ENCODE peak calls at places on chromosomes 4 and X, in four cellular contexts. T, U, M and A are unnamed samples.

GRCh38 chr4:3254302-3255131 is 5.6 kb downstream of the MSANTD1 start:
- DNase-seq in T (no peak), U (no peak), M (peak; percentile 3), A (no peak)

GRCh38 chr4:183330841-183331240 is 8.6 kb upstream of the CLDN24 start:
- DNase-seq in T (no peak), U (no peak), M (no peak), A (peak; percentile 34)

GRCh38 chr4:114180481-114180880 is 201.0 kb upstream of the ARSJ start:
- DNase-seq in T (peak; percentile 34), U (peak; percentile 87), M (no peak), A (peak; percentile 90)

GRCh38 chr4:67576538-67576937 is 18.0 kb downstream of the STAP1 start:
- DNase-seq in T (no peak), U (no peak), M (no peak), A (no peak)

GRCh38 chr4:95204267-95204835 is 344.4 kb downstream of the UNC5C start:
- DNase-seq in T (peak; percentile 36), U (no peak), M (no peak), A (no peak)

GRCh38 chrX:634306-634958 is 3.8 kb downstream of the SHOX start:
- DNase-seq in T (no peak), U (no peak), M (no peak), A (no peak)

GRCh38 chr4:146165840-146166239 is 9.7 kb upstream of the LSM6 start:
- DNase-seq in T (no peak), U (peak; percentile 83), M (no peak), A (peak; percentile 69)

GRCh38 chrX:8305336-8305735 is 134.3 kb upstream of the VCX2 start:
- DNase-seq in T (no peak), U (no peak), M (no peak), A (peak; percentile 18)

GRCh38 chr4:116016201-116016600 is 902.8 kb upstream of the NDST4 start:
- DNase-seq in T (no peak), U (peak; percentile 62), M (no peak), A (peak; percentile 74)

GRCh38 chr4:108762559-108763225 is at the start of gene ETNPPL:
- DNase-seq in T (peak; percentile 27), U (no peak), M (no peak), A (no peak)

GRCh38 chr4:30536231-30536630 is 183.9 kb upstream of the PCDH7 start:
- DNase-seq in T (no peak), U (peak; percentile 38), M (no peak), A (no peak)

GRCh38 chr4:872241-872981 is 46.5 kb upstream of the CPLX1 start:
- DNase-seq in T (no peak), U (no peak), M (no peak), A (no peak)
- TF ChIP-seq CTCF in T (no peak), U (no peak), M (no peak), A (no peak)

DNA sequence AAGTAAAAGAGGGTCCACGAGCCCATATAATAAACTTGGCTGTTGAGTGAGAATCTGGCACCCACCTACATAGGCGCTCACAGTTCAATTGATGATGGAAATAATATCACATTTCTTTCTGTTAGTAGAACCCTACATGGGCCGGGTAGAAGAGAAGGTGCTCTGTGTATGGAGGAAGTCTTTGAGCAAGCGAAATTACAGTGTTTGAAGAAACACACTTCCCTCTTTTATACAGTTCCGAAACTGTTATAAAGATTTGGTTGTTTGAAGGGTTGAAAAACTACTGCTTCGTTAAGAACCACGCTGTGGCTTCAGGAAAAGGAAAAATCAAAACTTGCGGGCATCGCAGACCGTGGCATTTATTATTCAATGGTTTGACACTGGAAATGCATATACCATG is 75.1 kb upstream of the SORBS2 start:
- DNase-seq in T (no peak), U (no peak), M (no peak), A (no peak)
- H3K4me3 ChIP-seq in T (no peak overlapping the region), U (no peak overlapping the region), M (no peak overlapping the region), A (no peak overlapping the region)

DNA sequence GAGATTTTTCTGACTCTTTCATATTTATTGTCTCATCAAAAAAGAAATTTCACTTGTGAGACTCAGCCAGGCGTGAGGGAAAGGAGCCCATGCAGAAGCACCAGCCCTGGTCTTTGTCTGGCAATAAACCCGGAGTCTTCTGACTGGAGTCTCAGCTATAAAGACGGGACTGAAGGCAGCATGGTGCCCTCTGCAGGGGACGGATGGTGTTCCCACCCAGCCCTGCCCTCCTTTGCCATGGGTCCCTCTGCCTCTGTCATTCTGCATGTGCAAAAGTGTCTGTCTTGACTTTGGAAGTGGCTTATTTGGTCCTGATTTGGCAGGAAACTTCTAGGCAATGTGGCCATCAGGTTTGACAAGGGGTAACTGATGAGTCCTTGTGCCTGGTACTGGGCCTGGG is 14.3 kb downstream of the ZNF185 start:
- DNase-seq in T (no peak), U (no peak), M (no peak), A (no peak)
- TF ChIP-seq CTCF in T (no peak), U (peak; percentile 13), M (no peak), A (no peak)

DNA sequence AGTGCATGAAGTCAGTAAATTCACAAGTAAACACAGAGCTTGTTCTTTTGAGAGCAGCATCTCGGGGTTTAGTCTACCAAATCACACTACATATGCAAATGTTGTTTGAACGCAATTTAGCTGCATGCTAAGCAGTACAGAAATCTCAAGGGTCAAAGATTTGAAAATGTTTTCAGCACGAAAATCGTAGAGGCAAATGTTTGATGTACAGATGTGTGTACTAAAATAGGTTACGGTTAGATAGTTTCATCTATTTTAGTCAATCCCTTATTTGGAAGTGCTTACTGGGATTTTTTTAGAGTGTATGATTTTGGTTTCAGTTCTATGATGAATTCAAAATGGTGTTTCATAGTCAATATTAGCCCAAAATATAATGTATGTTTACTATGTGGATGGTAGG is 1928.2 kb upstream of the TENM3 start:
- DNase-seq in T (no peak), U (no peak), M (no peak), A (no peak)
- H3K4me3 ChIP-seq in T (no peak overlapping the region), U (no peak overlapping the region), M (no peak overlapping the region), A (no peak overlapping the region)

GRCh38 chrX:19646298-19646697 is 131.0 kb upstream of the MAP3K15 start:
- DNase-seq in T (no peak), U (no peak), M (no peak), A (no peak)
- TF ChIP-seq CTCF in T (no peak), U (no peak), M (no peak), A (no peak)

DNA sequence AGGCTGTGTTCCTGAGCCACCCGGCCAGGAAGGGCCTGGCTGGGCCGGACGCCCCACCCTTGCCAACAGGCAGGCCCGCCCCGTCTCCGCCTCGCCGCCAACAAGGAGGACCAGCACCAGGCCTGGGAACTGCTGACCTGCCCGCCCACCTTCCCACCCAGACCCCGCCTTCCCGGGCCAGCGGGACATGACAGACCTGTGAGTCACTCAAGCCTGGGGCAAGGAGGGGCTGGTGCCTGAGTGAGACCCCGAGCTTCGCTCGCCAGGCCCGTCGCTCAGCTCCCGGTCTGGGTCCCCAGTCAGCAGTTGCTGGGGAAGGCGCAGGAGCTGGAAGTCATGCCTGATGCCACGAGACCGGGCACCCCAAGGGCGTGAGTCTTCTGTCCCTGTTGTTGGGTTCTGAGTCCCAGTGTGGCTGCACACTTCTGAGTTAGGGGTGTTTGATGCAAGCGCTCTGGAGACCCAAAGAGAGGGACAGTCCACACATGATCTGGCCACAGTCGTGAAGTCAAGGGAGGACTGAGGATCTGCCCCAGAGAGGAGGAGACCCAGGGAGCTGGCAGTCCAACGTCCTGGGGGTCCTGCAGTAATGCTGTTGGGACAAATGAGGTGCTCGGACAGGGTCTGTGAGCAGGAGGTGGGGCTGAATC is at the start of gene DNASE1L1:
- DNase-seq in T (peak; percentile 33), U (peak; percentile 82), M (peak; percentile 52), A (peak; percentile 87)
- H3K4me3 ChIP-seq in T (no peak within 1 kb of the TSS), U (peak within 1 kb of the TSS; percentile 56), M (peak within 1 kb of the TSS; percentile 23), A (peak within 1 kb of the TSS; percentile 47)

GRCh38 chr4:166737430-166737829 is 496.9 kb downstream of the SPOCK3 start:
- DNase-seq in T (no peak), U (no peak), M (no peak), A (no peak)
- TF ChIP-seq CTCF in T (no peak), U (no peak), M (no peak), A (no peak)

GRCh38 chrX:19748898-19749680 is 138.3 kb downstream of the SH3KBP1 start:
- DNase-seq in T (no peak), U (no peak), M (no peak), A (no peak)
- H3K4me3 ChIP-seq in T (no peak overlapping the region), U (no peak overlapping the region), M (no peak overlapping the region), A (no peak overlapping the region)